ENCODE peak calls at places on chromosomes 4 and X, in eight cellular contexts. U is Calu3, S is AG09309, F is left lung, W is HepG2, C is tibial artery, H is SK-N-SH, Q is BJ. Y is an unnamed sample.
A peak's percentile ranks its signal among the peaks of the same experiment; 100 is the strongest.

GRCh38 chr4:53055274-53055673 is 193.2 kb downstream of the RASL11B start:
- DNase-seq in U (no peak), S (peak; percentile 67), F (no peak), W (no peak), C (no peak), H (peak; percentile 14), Q (peak; percentile 37), Y (peak; percentile 68)

GRCh38 chrX:11543249-11543648 is 122.5 kb downstream of the ARHGAP6 start:
- DNase-seq in U (no peak), S (no peak), F (no peak), W (no peak), C (no peak), H (no peak), Q (no peak), Y (no peak)

GRCh38 chr4:173991321-173991720 is 292.1 kb downstream of the FBXO8 start:
- DNase-seq in U (no peak), S (no peak), F (no peak), W (no peak), C (no peak), H (no peak), Q (no peak), Y (no peak)

GRCh38 chr4:675036-675804 is 878 bp downstream of the MYL5 start:
- DNase-seq in U (no peak), S (no peak), F (peak; percentile 83), W (no peak), C (no peak), H (peak; percentile 60), Q (no peak), Y (no peak)

GRCh38 chr4:46389301-46389761 is 597 bp downstream of the GABRA2 start:
- DNase-seq in U (no peak), S (no peak), F (peak; percentile 45), W (peak; percentile 2), C (no peak), H (peak; percentile 15), Q (no peak), Y (no peak)

GRCh38 chrX:133544778-133545177 is 129.5 kb upstream of the GPC4 start:
- DNase-seq in U (no peak), S (no peak), F (no peak), W (no peak), C (no peak), H (no peak), Q (no peak), Y (no peak)

GRCh38 chr4:6763330-6763851 is 19.1 kb upstream of the KIAA0232 start:
- DNase-seq in U (no peak), S (no peak), F (no peak), W (no peak), C (no peak), H (no peak), Q (no peak), Y (no peak)

GRCh38 chr4:102825261-102826071 is 1.9 kb downstream of the UBE2D3 start:
- DNase-seq in U (no peak), S (no peak), F (no peak), W (peak; percentile 66), C (no peak), H (peak; percentile 23), Q (peak; percentile 49), Y (peak; percentile 35)

GRCh38 chr4:108029731-108030130 is 40.0 kb downstream of the HADH start:
- DNase-seq in U (no peak), S (no peak), F (no peak), W (no peak), C (no peak), H (no peak), Q (no peak), Y (no peak)

GRCh38 chrX:38117485-38117884 is 103.2 kb downstream of the SRPX start:
- DNase-seq in U (peak; percentile 46), S (no peak), F (no peak), W (no peak), C (no peak), H (no peak), Q (no peak), Y (no peak)

GRCh38 chrX:21479695-21480280 is 105.6 kb downstream of the CNKSR2 start:
- DNase-seq in U (peak; percentile 11), S (peak; percentile 18), F (no peak), W (peak; percentile 48), C (no peak), H (peak; percentile 33), Q (peak; percentile 4), Y (peak; percentile 1)

GRCh38 chr4:108168672-108169562 is at the start of gene LEF1:
- DNase-seq in U (no peak), S (no peak), F (peak; percentile 83), W (no peak), C (no peak), H (peak; percentile 63), Q (no peak), Y (no peak)

GRCh38 chr4:174669278-174669677 is 147.0 kb upstream of the HPGD start:
- DNase-seq in U (peak; percentile 6), S (peak; percentile 85), F (no peak), W (no peak), C (no peak), H (no peak), Q (peak; percentile 59), Y (peak; percentile 59)

GRCh38 chrX:150680974-150681373 is 12.2 kb upstream of the MTMR1 start:
- DNase-seq in U (peak; percentile 26), S (no peak), F (no peak), W (peak; percentile 7), C (no peak), H (peak; percentile 36), Q (no peak), Y (no peak)
- TF ChIP-seq CTCF in U (peak; percentile 22), S (peak; percentile 41), F (peak; percentile 14), W (peak; percentile 72), C (no peak), H (peak; percentile 45), Q (peak; percentile 40), Y (peak; percentile 28)

DNA sequence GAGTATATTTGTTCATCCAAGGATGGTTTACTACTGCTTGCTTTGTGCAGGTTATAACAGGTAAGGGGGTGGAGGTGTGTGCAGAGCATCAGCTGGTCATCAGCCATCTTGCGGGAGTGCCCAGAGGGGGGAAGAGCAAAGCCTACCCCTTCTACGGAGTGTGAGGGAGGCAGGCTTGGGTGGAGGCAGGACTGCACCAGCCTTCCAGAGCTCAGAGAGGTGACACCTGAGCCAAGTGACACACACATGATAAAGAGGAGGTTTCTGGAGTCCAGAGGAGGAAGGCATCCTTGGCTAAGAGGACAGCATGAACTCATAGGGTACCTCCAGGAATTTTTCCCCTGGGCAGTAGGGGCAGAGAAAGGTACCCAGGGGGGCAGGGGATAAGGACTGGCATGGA is 126.6 kb downstream of the TBL1X start:
- DNase-seq in U (no peak), S (no peak), F (no peak), W (no peak), C (no peak), H (no peak), Q (no peak), Y (no peak)
- TF ChIP-seq CTCF in U (no peak), S (no peak), F (no peak), W (no peak), C (no peak), H (no peak), Q (no peak), Y (no peak)

GRCh38 chr4:12729384-12729783 is 754.8 kb downstream of the RAB28 start:
- DNase-seq in U (no peak), S (no peak), F (no peak), W (peak; percentile 11), C (no peak), H (peak; percentile 10), Q (no peak), Y (no peak)
- TF ChIP-seq CTCF in U (no peak), S (peak; percentile 40), F (peak; percentile 29), W (peak; percentile 44), C (peak; percentile 26), H (peak; percentile 47), Q (peak; percentile 32), Y (peak; percentile 23)

GRCh38 chrX:127873637-127874036 is 178.6 kb downstream of the ACTRT1 start:
- DNase-seq in U (no peak), S (no peak), F (no peak), W (no peak), C (no peak), H (no peak), Q (no peak), Y (no peak)

GRCh38 chrX:127879585-127879984 is 172.6 kb downstream of the ACTRT1 start:
- DNase-seq in U (no peak), S (no peak), F (no peak), W (no peak), C (no peak), H (no peak), Q (no peak), Y (no peak)

GRCh38 chrX:127877358-127877757 is 174.8 kb downstream of the ACTRT1 start:
- DNase-seq in U (no peak), S (no peak), F (no peak), W (no peak), C (no peak), H (no peak), Q (no peak), Y (no peak)
- TF ChIP-seq CTCF in U (no peak), S (no peak), F (no peak), W (no peak), C (no peak), H (no peak), Q (no peak), Y (no peak)

GRCh38 chr4:169485084-169485483 is 127.3 kb downstream of the NEK1 start:
- DNase-seq in U (no peak), S (peak; percentile 38), F (no peak), W (no peak), C (no peak), H (no peak), Q (no peak), Y (no peak)
- TF ChIP-seq CTCF in U (no peak), S (no peak), F (no peak), W (no peak), C (no peak), H (no peak), Q (no peak), Y (no peak)